ENCODE peak calls at places on chromosomes 2 and 18, in ten cellular contexts. One of them, this sample, is unnamed. For H3K9me3, the result is how much of the 10 kb centered on the place peaks cover.

GRCh38 chr2:95018861-95019550 is 6.5 kb upstream of the MAL start:
- DNase-seq in stomach: no peak
- DNase-seq in transverse colon: no peak
- DNase-seq in upper lobe of left lung: peak
- DNase-seq in suprapubic skin: no peak
- DNase-seq in sigmoid colon: no peak
- DNase-seq in IMR-90: no peak
- DNase-seq in esophagus squamous epithelium: no peak
- DNase-seq in uterus: no peak
- DNase-seq in A549: no peak
- DNase-seq in this sample: no peak

GRCh38 chr2:23269747-23270146 is 115.2 kb upstream of the KLHL29 start:
- DNase-seq in stomach: no peak
- DNase-seq in transverse colon: no peak
- DNase-seq in upper lobe of left lung: no peak
- DNase-seq in suprapubic skin: no peak
- DNase-seq in sigmoid colon: no peak
- DNase-seq in IMR-90: no peak
- DNase-seq in esophagus squamous epithelium: no peak
- DNase-seq in uterus: no peak
- DNase-seq in A549: no peak
- DNase-seq in this sample: no peak

GRCh38 chr18:23862071-23862470 is 152.5 kb upstream of the TTC39C start:
- DNase-seq in stomach: no peak
- DNase-seq in transverse colon: no peak
- DNase-seq in upper lobe of left lung: no peak
- DNase-seq in suprapubic skin: no peak
- DNase-seq in sigmoid colon: no peak
- DNase-seq in IMR-90: peak
- DNase-seq in esophagus squamous epithelium: no peak
- DNase-seq in uterus: no peak
- DNase-seq in A549: no peak
- DNase-seq in this sample: no peak

GRCh38 chr2:188773075-188773474 is 201.1 kb upstream of the COL3A1 start:
- DNase-seq in stomach: no peak
- DNase-seq in transverse colon: no peak
- DNase-seq in upper lobe of left lung: no peak
- DNase-seq in suprapubic skin: no peak
- DNase-seq in sigmoid colon: no peak
- DNase-seq in IMR-90: peak
- DNase-seq in esophagus squamous epithelium: no peak
- DNase-seq in uterus: no peak
- DNase-seq in A549: no peak
- DNase-seq in this sample: no peak

GRCh38 chr2:205682239-205683021 is at the start of gene NRP2:
- DNase-seq in stomach: peak
- DNase-seq in transverse colon: peak
- DNase-seq in upper lobe of left lung: peak
- DNase-seq in suprapubic skin: peak
- DNase-seq in sigmoid colon: peak
- DNase-seq in IMR-90: peak
- DNase-seq in esophagus squamous epithelium: no peak
- DNase-seq in uterus: peak
- DNase-seq in A549: peak
- DNase-seq in this sample: peak

GRCh38 chr2:199207011-199207410 is 250.7 kb downstream of the SATB2 start:
- DNase-seq in stomach: no peak
- DNase-seq in transverse colon: no peak
- DNase-seq in upper lobe of left lung: no peak
- DNase-seq in suprapubic skin: no peak
- DNase-seq in sigmoid colon: no peak
- DNase-seq in IMR-90: no peak
- DNase-seq in esophagus squamous epithelium: no peak
- DNase-seq in uterus: no peak
- DNase-seq in A549: no peak
- DNase-seq in this sample: no peak

GRCh38 chr2:99356853-99357252 is 19.7 kb downstream of the EIF5B start:
- DNase-seq in stomach: no peak
- DNase-seq in transverse colon: no peak
- DNase-seq in upper lobe of left lung: no peak
- DNase-seq in suprapubic skin: no peak
- DNase-seq in sigmoid colon: no peak
- DNase-seq in IMR-90: no peak
- DNase-seq in esophagus squamous epithelium: no peak
- DNase-seq in uterus: no peak
- DNase-seq in A549: no peak
- DNase-seq in this sample: no peak

GRCh38 chr2:67346718-67347407 is 50.3 kb upstream of the ETAA1 start:
- DNase-seq in stomach: no peak
- DNase-seq in transverse colon: no peak
- DNase-seq in upper lobe of left lung: no peak
- DNase-seq in suprapubic skin: no peak
- DNase-seq in sigmoid colon: no peak
- DNase-seq in IMR-90: peak
- DNase-seq in esophagus squamous epithelium: no peak
- DNase-seq in uterus: no peak
- DNase-seq in A549: no peak
- DNase-seq in this sample: no peak

GRCh38 chr2:46409756-46410155 is 69.6 kb upstream of the TMEM247 start:
- DNase-seq in stomach: no peak
- DNase-seq in transverse colon: no peak
- DNase-seq in upper lobe of left lung: no peak
- DNase-seq in suprapubic skin: no peak
- DNase-seq in sigmoid colon: no peak
- DNase-seq in IMR-90: no peak
- DNase-seq in esophagus squamous epithelium: no peak
- DNase-seq in uterus: no peak
- DNase-seq in A549: no peak
- DNase-seq in this sample: no peak

GRCh38 chr2:9809448-9810088 is 33.7 kb upstream of the TAF1B start:
- DNase-seq in stomach: peak
- DNase-seq in transverse colon: peak
- DNase-seq in upper lobe of left lung: no peak
- DNase-seq in suprapubic skin: peak
- DNase-seq in sigmoid colon: peak
- DNase-seq in IMR-90: no peak
- DNase-seq in esophagus squamous epithelium: no peak
- DNase-seq in uterus: no peak
- DNase-seq in A549: no peak
- DNase-seq in this sample: no peak

GRCh38 chr2:9807056-9807455 is 36.2 kb upstream of the TAF1B start:
- DNase-seq in stomach: peak
- DNase-seq in transverse colon: no peak
- DNase-seq in upper lobe of left lung: no peak
- DNase-seq in suprapubic skin: peak
- DNase-seq in sigmoid colon: peak
- DNase-seq in IMR-90: no peak
- DNase-seq in esophagus squamous epithelium: no peak
- DNase-seq in uterus: no peak
- DNase-seq in A549: no peak
- DNase-seq in this sample: no peak

GRCh38 chr2:9808334-9809063 is 34.8 kb upstream of the TAF1B start:
- DNase-seq in stomach: no peak
- DNase-seq in transverse colon: no peak
- DNase-seq in upper lobe of left lung: no peak
- DNase-seq in suprapubic skin: peak
- DNase-seq in sigmoid colon: peak
- DNase-seq in IMR-90: no peak
- DNase-seq in esophagus squamous epithelium: no peak
- DNase-seq in uterus: no peak
- DNase-seq in A549: no peak
- DNase-seq in this sample: no peak

GRCh38 chr2:9807555-9808305 is 35.5 kb upstream of the TAF1B start:
- DNase-seq in stomach: peak
- DNase-seq in transverse colon: no peak
- DNase-seq in upper lobe of left lung: no peak
- DNase-seq in suprapubic skin: peak
- DNase-seq in sigmoid colon: peak
- DNase-seq in IMR-90: no peak
- DNase-seq in esophagus squamous epithelium: no peak
- DNase-seq in uterus: no peak
- DNase-seq in A549: no peak
- DNase-seq in this sample: no peak

DNA sequence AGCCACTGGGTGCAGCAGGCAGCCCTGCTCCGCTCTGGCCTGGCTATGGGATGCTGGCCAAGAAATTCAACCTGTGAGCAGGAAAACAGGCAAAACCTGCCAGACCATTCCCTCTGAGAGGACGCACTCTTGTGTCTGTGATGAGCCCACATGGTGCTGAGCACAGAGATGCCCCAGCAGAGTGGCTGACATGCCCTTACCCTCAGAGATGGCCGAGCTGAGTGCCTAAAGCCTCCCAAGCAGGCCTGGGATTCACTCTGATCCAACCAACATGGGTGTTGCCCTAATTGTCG is 34.3 kb upstream of the TAF1B start:
- DNase-seq in stomach: peak
- DNase-seq in transverse colon: peak
- DNase-seq in upper lobe of left lung: peak
- DNase-seq in suprapubic skin: peak
- DNase-seq in sigmoid colon: peak
- DNase-seq in IMR-90: no peak
- DNase-seq in esophagus squamous epithelium: no peak
- DNase-seq in uterus: no peak
- DNase-seq in A549: no peak
- DNase-seq in this sample: peak
- H3K9me3 ChIP-seq in stomach: under half
- H3K9me3 ChIP-seq in transverse colon: under half
- H3K9me3 ChIP-seq in upper lobe of left lung: under half
- H3K9me3 ChIP-seq in suprapubic skin: under half
- H3K9me3 ChIP-seq in sigmoid colon: under half
- H3K9me3 ChIP-seq in IMR-90: under half
- H3K9me3 ChIP-seq in esophagus squamous epithelium: under half
- H3K9me3 ChIP-seq in uterus: under half
- H3K9me3 ChIP-seq in A549: under half
- H3K9me3 ChIP-seq in this sample: under half

DNA sequence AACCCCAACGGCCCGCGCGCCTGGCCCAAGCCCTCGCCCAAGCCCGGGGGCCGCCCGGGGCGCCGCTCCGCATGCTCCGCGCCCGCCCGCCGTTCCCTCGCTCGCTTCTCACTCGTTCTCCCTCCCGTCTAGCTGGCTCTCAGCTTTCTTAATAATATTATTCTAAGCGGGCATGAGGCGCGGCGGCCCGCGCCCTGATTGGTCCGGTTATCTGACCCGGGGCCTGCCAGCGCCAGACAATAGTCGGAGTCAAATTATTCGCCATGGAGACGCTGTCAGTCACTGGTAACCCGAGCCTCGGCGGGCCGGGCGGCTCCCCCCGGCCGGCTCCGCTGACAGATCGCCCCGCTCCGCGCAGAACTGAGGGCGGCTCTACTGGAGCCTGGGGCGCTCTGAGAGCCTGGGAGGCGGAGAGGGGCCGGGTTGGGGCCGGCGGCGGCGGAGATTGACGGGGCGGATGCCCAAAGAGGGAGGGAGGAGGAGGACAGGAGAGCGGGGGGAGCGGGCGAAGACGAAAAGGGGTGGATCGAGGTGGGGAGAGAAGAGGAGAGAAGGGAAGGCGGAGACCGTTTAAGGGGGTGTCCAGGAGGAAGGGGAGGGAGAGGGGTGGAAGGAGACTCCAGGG is at the start of gene SIX2:
- DNase-seq in stomach: peak
- DNase-seq in transverse colon: peak
- DNase-seq in upper lobe of left lung: peak
- DNase-seq in suprapubic skin: peak
- DNase-seq in sigmoid colon: peak
- DNase-seq in IMR-90: peak
- DNase-seq in esophagus squamous epithelium: no peak
- DNase-seq in uterus: peak
- DNase-seq in A549: peak
- DNase-seq in this sample: peak
- TF ChIP-seq POLR2A in stomach: no peak
- TF ChIP-seq POLR2A in transverse colon: no peak
- TF ChIP-seq POLR2A in upper lobe of left lung: no peak
- TF ChIP-seq POLR2A in suprapubic skin: no peak
- TF ChIP-seq POLR2A in sigmoid colon: no peak
- TF ChIP-seq POLR2A in IMR-90: no peak
- TF ChIP-seq POLR2A in esophagus squamous epithelium: no peak
- TF ChIP-seq POLR2A in uterus: no peak
- TF ChIP-seq POLR2A in A549: no peak
- TF ChIP-seq POLR2A in this sample: peak

GRCh38 chr18:63225434-63225833 is 94.1 kb downstream of the BCL2 start:
- DNase-seq in stomach: no peak
- DNase-seq in transverse colon: no peak
- DNase-seq in upper lobe of left lung: no peak
- DNase-seq in suprapubic skin: no peak
- DNase-seq in sigmoid colon: no peak
- DNase-seq in IMR-90: no peak
- DNase-seq in esophagus squamous epithelium: no peak
- DNase-seq in uterus: no peak
- DNase-seq in A549: no peak
- DNase-seq in this sample: no peak

GRCh38 chr18:63220903-63221302 is 98.7 kb downstream of the BCL2 start:
- DNase-seq in stomach: no peak
- DNase-seq in transverse colon: no peak
- DNase-seq in upper lobe of left lung: no peak
- DNase-seq in suprapubic skin: no peak
- DNase-seq in sigmoid colon: no peak
- DNase-seq in IMR-90: no peak
- DNase-seq in esophagus squamous epithelium: no peak
- DNase-seq in uterus: no peak
- DNase-seq in A549: no peak
- DNase-seq in this sample: no peak

GRCh38 chr18:63223837-63224236 is 95.7 kb downstream of the BCL2 start:
- DNase-seq in stomach: no peak
- DNase-seq in transverse colon: no peak
- DNase-seq in upper lobe of left lung: no peak
- DNase-seq in suprapubic skin: no peak
- DNase-seq in sigmoid colon: no peak
- DNase-seq in IMR-90: no peak
- DNase-seq in esophagus squamous epithelium: no peak
- DNase-seq in uterus: no peak
- DNase-seq in A549: no peak
- DNase-seq in this sample: no peak

DNA sequence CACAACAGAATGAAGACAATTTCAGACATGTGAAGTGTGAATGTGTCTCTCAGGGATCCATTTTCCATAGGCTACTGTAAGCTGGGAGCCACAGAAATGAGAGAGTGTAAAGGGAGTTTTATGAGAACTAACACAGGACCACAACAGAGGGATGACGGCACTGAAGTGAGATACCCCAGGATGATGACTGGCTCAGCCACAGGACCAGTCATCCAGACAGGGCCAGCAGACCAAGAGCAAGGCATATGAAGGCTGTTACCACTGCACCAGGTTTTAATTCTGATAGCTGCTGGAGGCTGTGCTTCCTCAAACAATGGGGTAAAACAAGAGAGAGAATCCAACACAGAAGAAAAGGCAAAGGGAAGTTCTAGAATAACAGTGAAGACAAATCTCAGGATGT is 95.0 kb downstream of the BCL2 start:
- DNase-seq in stomach: no peak
- DNase-seq in transverse colon: no peak
- DNase-seq in upper lobe of left lung: no peak
- DNase-seq in suprapubic skin: no peak
- DNase-seq in sigmoid colon: no peak
- DNase-seq in IMR-90: no peak
- DNase-seq in esophagus squamous epithelium: no peak
- DNase-seq in uterus: no peak
- DNase-seq in A549: no peak
- DNase-seq in this sample: no peak
- H3K9me3 ChIP-seq in stomach: under half
- H3K9me3 ChIP-seq in transverse colon: under half
- H3K9me3 ChIP-seq in upper lobe of left lung: under half
- H3K9me3 ChIP-seq in suprapubic skin: under half
- H3K9me3 ChIP-seq in sigmoid colon: under half
- H3K9me3 ChIP-seq in IMR-90: under half
- H3K9me3 ChIP-seq in esophagus squamous epithelium: under half
- H3K9me3 ChIP-seq in uterus: under half
- H3K9me3 ChIP-seq in A549: under half
- H3K9me3 ChIP-seq in this sample: under half

GRCh38 chr2:240997141-240997855 is 1.1 kb upstream of the SNED1 start:
- DNase-seq in stomach: peak
- DNase-seq in transverse colon: peak
- DNase-seq in upper lobe of left lung: peak
- DNase-seq in suprapubic skin: peak
- DNase-seq in sigmoid colon: peak
- DNase-seq in IMR-90: no peak
- DNase-seq in esophagus squamous epithelium: no peak
- DNase-seq in uterus: peak
- DNase-seq in A549: no peak
- DNase-seq in this sample: peak
- TF ChIP-seq POLR2A in stomach: no peak
- TF ChIP-seq POLR2A in transverse colon: no peak
- TF ChIP-seq POLR2A in upper lobe of left lung: no peak
- TF ChIP-seq POLR2A in suprapubic skin: no peak
- TF ChIP-seq POLR2A in sigmoid colon: no peak
- TF ChIP-seq POLR2A in IMR-90: no peak
- TF ChIP-seq POLR2A in esophagus squamous epithelium: no peak
- TF ChIP-seq POLR2A in uterus: no peak
- TF ChIP-seq POLR2A in A549: no peak
- TF ChIP-seq POLR2A in this sample: no peak

This sample was measured in prostate gland.